ENCODE peak calls at places on chromosomes 16 and 17, in ten cellular contexts. Z, P, A, Q, V, J, S, G, B and K are unnamed samples.

GRCh38 chr16:88070989-88071625 is 119.9 kb downstream of the BANP start:
- DNase-seq in Z (peak), Q (no peak), A (no peak), P (no peak), J (no peak), B (no peak), V (no peak), S (no peak), G (no peak), K (no peak)

GRCh38 chr17:39665642-39666221 is 583 bp downstream of the TCAP start:
- DNase-seq in A (no peak), J (no peak), V (no peak), G (peak), P (no peak), B (peak), Z (no peak), Q (no peak), S (no peak), K (no peak)

GRCh38 chr16:56357765-56358322 is 67.5 kb downstream of the AMFR start:
- DNase-seq in P (no peak), B (no peak), S (no peak), Z (peak), G (no peak), Q (no peak), J (no peak), V (no peak), A (no peak), K (no peak)

GRCh38 chr17:75565618-75566017 is 22.0 kb upstream of the MYO15B start:
- DNase-seq in B (no peak), A (no peak), Q (no peak), S (no peak), J (no peak), Z (no peak), P (no peak), G (no peak), V (no peak), K (no peak)

GRCh38 chr16:74896389-74897370 is 88.2 kb downstream of the WDR59 start:
- DNase-seq in S (peak), P (no peak), G (no peak), Q (no peak), A (peak), Z (no peak), B (no peak), J (peak), V (no peak), K (peak)

GRCh38 chr17:74391771-74392170 is 24.5 kb downstream of the GPR142 start:
- DNase-seq in A (no peak), S (no peak), B (no peak), G (no peak), P (no peak), V (no peak), Z (no peak), Q (no peak), J (no peak), K (no peak)

GRCh38 chr17:38579934-38580333 is 25.8 kb downstream of the SRCIN1 start:
- DNase-seq in A (no peak), G (peak), S (no peak), Z (peak), V (no peak), Q (no peak), P (no peak), J (no peak), B (peak), K (no peak)

GRCh38 chr16:66085651-66086050 is 280.8 kb upstream of the CDH5 start:
- DNase-seq in V (no peak), G (no peak), P (no peak), J (no peak), B (no peak), A (no peak), S (no peak), Z (no peak), Q (no peak), K (no peak)

GRCh38 chr16:8621572-8622314 is at the start of gene METTL22:
- DNase-seq in V (peak), S (peak), Q (peak), G (peak), B (peak), A (no peak), Z (peak), P (peak), J (peak), K (peak)